ENCODE peak calls at places on chromosomes 13 and 19, in five cellular contexts. A, I, L, W and G are unnamed samples.

GRCh38 chr13:106500450-106500849 is 35.0 kb downstream of the EFNB2 start:
- DNase-seq in A (no peak), I (no peak), L (no peak), W (no peak), G (no peak)

GRCh38 chr19:31378404-31378803 is 29.2 kb upstream of the TSHZ3 start:
- DNase-seq in A (no peak), I (peak; percentile 25), L (no peak), W (no peak), G (no peak)

GRCh38 chr19:53945441-53945840 is 17.3 kb upstream of the CACNG8 start:
- DNase-seq in A (peak; percentile 15), I (no peak), L (no peak), W (no peak), G (no peak)

GRCh38 chr13:84802073-84802472 is 919.8 kb upstream of the SLITRK1 start:
- DNase-seq in A (no peak), I (no peak), L (no peak), W (no peak), G (no peak)

GRCh38 chr19:35206379-35206778 is 22.2 kb downstream of the FAM187B start:
- DNase-seq in A (no peak), I (no peak), L (no peak), W (no peak), G (no peak)

GRCh38 chr19:16921766-16922591 is 33.2 kb downstream of the F2RL3 start:
- DNase-seq in A (peak; percentile 60), I (no peak), L (no peak), W (no peak), G (no peak)

GRCh38 chr19:54172764-54173699 is at the start of gene TMC4:
- DNase-seq in A (peak; percentile 87), I (peak; percentile 69), L (peak; percentile 77), W (no peak), G (no peak)

GRCh38 chr13:75800545-75800944 is 164.4 kb downstream of the LMO7 start:
- DNase-seq in A (no peak), I (no peak), L (no peak), W (no peak), G (no peak)

GRCh38 chr19:6216236-6216995 is 63.4 kb downstream of the MLLT1 start:
- DNase-seq in A (peak; percentile 66), I (no peak), L (no peak), W (no peak), G (no peak)

GRCh38 chr13:40340368-40341085 is 325.9 kb downstream of the FOXO1 start:
- DNase-seq in A (no peak), I (no peak), L (no peak), W (peak; percentile 28), G (no peak)

DNA sequence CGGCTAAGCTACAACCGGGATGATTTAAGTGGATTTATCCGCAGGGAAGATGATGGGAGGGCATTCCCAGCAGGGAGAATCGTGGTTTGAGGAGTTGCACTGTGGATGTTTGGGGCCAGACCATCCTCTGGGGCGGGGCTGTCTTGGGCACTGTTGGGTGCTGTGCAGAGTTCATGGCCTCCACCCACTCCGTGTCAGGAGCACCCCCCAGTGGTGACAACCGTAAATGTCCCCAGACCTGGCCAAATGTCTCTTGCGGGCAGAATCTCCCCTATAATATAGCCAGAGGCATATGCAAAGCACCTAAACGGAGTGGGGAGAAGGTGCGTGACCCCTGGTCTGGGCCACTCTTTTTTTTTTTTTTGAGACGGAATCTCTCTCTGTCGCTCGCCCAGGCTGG is 40.2 kb downstream of the SMIM24 start:
- DNase-seq in A (peak; percentile 81), I (no peak), L (no peak), W (no peak), G (no peak)
- TF ChIP-seq CTCF in A (peak; percentile 39), I (no peak), L (peak; percentile 36), W (peak; percentile 42), G (peak; percentile 55)

DNA sequence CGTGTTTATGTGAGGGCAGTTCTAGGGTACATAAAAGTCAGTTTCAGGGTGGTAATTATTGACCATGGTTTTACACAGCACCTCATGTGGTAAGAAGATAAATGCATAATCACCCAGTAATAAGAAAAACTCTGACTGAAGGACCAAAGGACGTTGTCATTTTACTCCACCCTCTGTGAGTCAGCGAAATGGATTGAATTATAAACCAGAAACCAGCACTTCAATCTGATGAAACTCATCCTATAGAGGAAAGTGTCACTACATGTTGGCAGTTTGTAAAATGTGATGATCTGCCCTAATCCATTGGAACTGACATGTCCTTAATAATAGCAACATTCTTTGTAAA is 406.8 kb downstream of the KLF5 start:
- DNase-seq in A (no peak), I (peak; percentile 72), L (no peak), W (no peak), G (no peak)
- TF ChIP-seq CTCF in A (no peak), I (no peak), L (no peak), W (no peak), G (no peak)

DNA sequence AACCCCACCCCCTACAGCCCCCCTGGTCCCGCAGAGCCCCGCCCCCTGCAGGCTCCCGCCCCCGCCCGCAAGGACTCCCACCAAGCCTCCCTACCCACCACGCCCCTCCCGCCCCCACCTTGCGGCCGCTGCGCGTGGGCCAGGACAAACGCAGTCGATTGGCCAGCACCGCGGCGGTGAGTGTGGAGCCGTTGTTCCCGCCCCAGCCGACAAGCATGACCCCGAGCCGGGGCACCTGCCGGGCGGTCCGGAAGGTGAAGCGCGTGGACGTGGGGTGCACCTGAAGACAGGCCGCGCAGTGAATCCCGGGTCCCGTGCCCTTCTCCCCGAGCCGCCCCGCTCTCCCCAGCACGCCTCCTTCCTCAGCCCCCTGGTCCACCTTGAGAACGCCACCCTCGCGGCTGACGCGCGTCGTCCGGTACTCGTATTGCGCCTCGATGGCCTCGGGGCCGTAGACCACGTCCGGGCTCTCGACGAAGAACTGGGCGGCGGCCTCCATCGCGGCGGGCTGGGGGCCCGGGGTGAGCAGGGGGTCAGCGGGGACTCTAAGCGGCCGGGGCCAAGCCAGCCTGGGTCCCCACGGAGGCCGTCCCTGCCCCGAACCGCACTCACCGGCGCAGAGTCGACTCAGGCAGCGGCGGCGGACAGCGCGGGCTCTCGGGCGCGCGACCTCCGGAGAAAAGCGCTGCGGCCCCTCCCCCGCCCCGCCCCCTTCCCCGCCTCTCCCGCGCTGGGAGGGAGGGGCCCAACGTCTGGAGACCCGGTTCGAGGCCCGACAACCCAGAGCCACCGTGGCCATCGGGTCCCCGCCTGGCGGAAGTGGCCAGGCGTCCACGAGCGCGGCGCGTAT is at the start of gene ISYNA1:
- DNase-seq in A (no peak), I (no peak), L (no peak), W (no peak), G (no peak)
- TF ChIP-seq CTCF in A (no peak), I (no peak), L (peak; percentile 12), W (no peak), G (no peak)

DNA sequence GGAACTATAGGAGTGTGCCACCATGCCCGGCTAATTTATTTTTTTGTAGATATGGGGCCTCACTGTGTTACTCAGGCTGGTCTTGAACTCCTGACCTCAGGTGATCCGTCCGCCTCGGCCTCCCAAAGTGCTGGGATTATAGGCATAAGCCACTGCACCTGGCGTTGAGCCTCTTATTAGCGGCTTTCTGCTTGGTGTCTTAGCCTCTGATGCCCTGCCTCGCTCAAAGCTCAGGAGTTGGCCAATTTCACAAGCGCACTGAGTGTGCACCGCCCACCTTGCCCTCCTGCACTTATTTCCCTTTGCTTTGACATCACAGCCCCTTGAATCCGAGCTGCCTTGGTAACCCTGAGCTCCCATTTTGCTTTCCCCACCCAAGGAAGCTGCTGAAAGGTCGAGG is 10.1 kb downstream of the YIPF2 start:
- DNase-seq in A (peak; percentile 15), I (no peak), L (no peak), W (no peak), G (no peak)
- TF ChIP-seq CTCF in A (no peak), I (no peak), L (no peak), W (no peak), G (no peak)